ENCODE peak calls at places on chromosome 19, in five cellular contexts. P is HFFc6, E is NCI-H1694, Q is epithelial cell of esophagus, Z is GM03348. T is an unnamed sample.

GRCh38 chr19:18090545-18091216 is 3.9 kb upstream of the IL12RB1 start:
- DNase-seq in P (no peak), E (no peak), Z (no peak), Q (no peak), T (no peak)

GRCh38 chr19:8569066-8569761 is 8.0 kb downstream of the MYO1F start:
- DNase-seq in Z (peak), E (no peak), P (peak), Q (peak), T (peak)

GRCh38 chr19:40521276-40521675 is 54.5 kb downstream of the SPTBN4 start:
- DNase-seq in Q (peak), Z (no peak), P (peak), E (no peak), T (peak)

GRCh38 chr19:49585023-49585422 is 3.9 kb downstream of the PRRG2 start:
- DNase-seq in Q (no peak), E (no peak), Z (no peak), P (no peak), T (no peak)

GRCh38 chr19:2815191-2815614 is 4.5 kb upstream of the ZNF554 start:
- DNase-seq in Z (no peak), P (no peak), E (no peak), Q (no peak), T (no peak)

GRCh38 chr19:39038098-39038497 is 5.7 kb upstream of the FBXO27 start:
- DNase-seq in Q (peak), E (no peak), P (peak), Z (peak), T (peak)

GRCh38 chr19:13012690-13013608 is 17.7 kb downstream of the NFIX start:
- DNase-seq in P (peak), E (no peak), Q (no peak), Z (peak), T (peak)

GRCh38 chr19:38173324-38174041 is 50.5 kb downstream of the DPF1 start:
- DNase-seq in E (peak), Q (peak), P (no peak), Z (peak), T (no peak)

GRCh38 chr19:566403-566802 is 6.0 kb upstream of the BSG start:
- DNase-seq in Q (no peak), E (no peak), Z (peak), P (no peak), T (no peak)

GRCh38 chr19:32464279-32464678 is 58.7 kb downstream of the DPY19L3 start:
- DNase-seq in Z (peak), P (peak), Q (peak), E (peak), T (no peak)

GRCh38 chr19:47778954-47779351 is 450 bp downstream of the SELENOW start:
- DNase-seq in E (no peak), Q (no peak), P (no peak), Z (peak), T (no peak)

GRCh38 chr19:54606891-54607781 is 13.7 kb downstream of the LILRA1 start:
- DNase-seq in Z (no peak), E (no peak), Q (no peak), P (no peak), T (peak)

GRCh38 chr19:18910010-18910409 is 9.2 kb downstream of the COPE start:
- DNase-seq in Z (no peak), E (no peak), P (no peak), Q (no peak), T (no peak)

GRCh38 chr19:15452111-15453047 is 2.6 kb upstream of the WIZ start:
- DNase-seq in Z (peak), E (no peak), Q (peak), P (no peak), T (peak)

GRCh38 chr19:30535011-30535410 is 162.8 kb downstream of the ZNF536 start:
- DNase-seq in P (no peak), E (no peak), Z (no peak), Q (no peak), T (no peak)

GRCh38 chr19:1522838-1523237 is 1.0 kb upstream of the PLK5 start:
- DNase-seq in E (no peak), P (no peak), Z (no peak), Q (no peak), T (peak)

GRCh38 chr19:46241676-46242075 is 12.1 kb downstream of the IGFL1 start:
- DNase-seq in E (no peak), Z (no peak), Q (no peak), P (no peak), T (peak)

GRCh38 chr19:52734340-52734892 is 428 bp downstream of the ZNF611 start:
- DNase-seq in E (no peak), Q (peak), Z (peak), P (no peak), T (no peak)

GRCh38 chr19:17687857-17688784 is at the start of gene UNC13A:
- DNase-seq in P (no peak), Z (peak), E (peak), Q (peak), T (peak)

GRCh38 chr19:58021541-58022282 is 12.1 kb upstream of the ZSCAN1 start:
- DNase-seq in Z (peak), E (peak), Q (peak), P (no peak), T (no peak)

GRCh38 chr19:52665047-52665446 is 26.9 kb upstream of the ZNF83 start:
- DNase-seq in P (no peak), Q (no peak), E (no peak), Z (no peak), T (no peak)

GRCh38 chr19:2317300-2317699 is 9.3 kb upstream of the LINGO3 start:
- DNase-seq in P (no peak), Q (no peak), Z (no peak), E (no peak), T (no peak)

GRCh38 chr19:38482496-38482895 is 49.0 kb downstream of the RYR1 start:
- DNase-seq in Z (no peak), P (no peak), Q (no peak), E (no peak), T (no peak)

GRCh38 chr19:11505504-11506100 is at the start of gene ZNF653:
- DNase-seq in Q (peak), E (peak), P (peak), Z (peak), T (peak)

GRCh38 chr19:56091066-56091490 is 30.0 kb downstream of the ZNF787 start:
- DNase-seq in Q (peak), E (no peak), P (peak), Z (no peak), T (peak)

GRCh38 chr19:5262721-5263120 is 77.9 kb downstream of the PTPRS start:
- DNase-seq in Q (no peak), E (no peak), P (no peak), Z (no peak), T (no peak)

GRCh38 chr19:47896019-47896418 is 9.9 kb upstream of the SULT2A1 start:
- DNase-seq in E (no peak), P (no peak), Q (no peak), Z (no peak), T (no peak)

GRCh38 chr19:6734096-6734696 is 3.2 kb downstream of the GPR108 start:
- DNase-seq in P (no peak), E (no peak), Q (no peak), Z (no peak), T (no peak)

GRCh38 chr19:30695171-30695875 is 323.1 kb downstream of the ZNF536 start:
- DNase-seq in P (no peak), E (no peak), Z (no peak), Q (no peak), T (no peak)

GRCh38 chr19:40337594-40337993 is 10.6 kb downstream of the C19orf47 start:
- DNase-seq in E (no peak), P (no peak), Z (no peak), Q (no peak), T (no peak)

GRCh38 chr19:42496551-42497133 is 31.6 kb downstream of the CEACAM1 start:
- DNase-seq in Z (no peak), P (no peak), E (no peak), Q (no peak), T (no peak)

GRCh38 chr19:14004619-14005380 is 1.3 kb downstream of the RFX1 start:
- DNase-seq in Q (no peak), P (no peak), E (no peak), Z (peak), T (peak)

GRCh38 chr19:40718774-40719391 is 2.0 kb downstream of the ITPKC start:
- DNase-seq in P (peak), Q (peak), Z (peak), E (no peak), T (peak)

GRCh38 chr19:8161135-8161646 is 11.8 kb upstream of the FBN3 start:
- DNase-seq in Q (no peak), Z (no peak), P (no peak), E (no peak), T (no peak)

GRCh38 chr19:19552811-19553210 is 14.7 kb downstream of the CILP2 start:
- DNase-seq in Q (peak), P (no peak), Z (peak), E (peak), T (no peak)